ENCODE peak calls at places on chromosome 9, in seven cellular contexts. X, I, N, K, D, P and F are unnamed samples. For H3K36me3, the result is how much of the 10 kb centered on the place peaks cover.

GRCh38 chr9:107180206-107180605 is 102.9 kb upstream of the RAD23B start:
- DNase-seq in K (no peak), I (no peak), X (no peak), N (no peak), P (no peak), D (no peak), F (no peak)

GRCh38 chr9:89542461-89543021 is 44.6 kb upstream of the SEMA4D start:
- DNase-seq in N (no peak), I (no peak), K (no peak), D (no peak), P (no peak), X (no peak), F (no peak)

GRCh38 chr9:106450549-106450948 is 412.4 kb upstream of the ZNF462 start:
- DNase-seq in D (no peak), X (no peak), I (no peak), K (peak), P (no peak), N (no peak), F (no peak)

GRCh38 chr9:24132244-24132643 is 306.2 kb upstream of the ELAVL2 start:
- DNase-seq in P (no peak), X (no peak), I (no peak), K (no peak), N (no peak), D (no peak), F (no peak)

GRCh38 chr9:29564564-29564963 is 1991.3 kb upstream of the C9orf72 start:
- DNase-seq in I (no peak), D (no peak), K (no peak), N (no peak), X (no peak), P (no peak), F (no peak)

GRCh38 chr9:92385474-92385873 is 18.9 kb downstream of the OGN start:
- DNase-seq in I (peak), X (no peak), D (no peak), K (no peak), P (no peak), N (no peak), F (no peak)

GRCh38 chr9:23849379-23849778 is 23.3 kb upstream of the ELAVL2 start:
- DNase-seq in I (no peak), K (no peak), N (no peak), D (no peak), P (no peak), X (no peak), F (no peak)

GRCh38 chr9:32344551-32345182 is 39.8 kb upstream of the ACO1 start:
- DNase-seq in D (peak), X (no peak), K (no peak), I (peak), N (no peak), P (no peak), F (no peak)

GRCh38 chr9:129693741-129694140 is 28.3 kb downstream of the PRRX2 start:
- DNase-seq in D (no peak), P (no peak), K (no peak), X (no peak), I (no peak), N (no peak), F (no peak)

GRCh38 chr9:73995836-73996235 is 501.3 kb upstream of the RORB start:
- DNase-seq in D (no peak), I (no peak), X (no peak), N (no peak), K (no peak), P (no peak), F (no peak)

GRCh38 chr9:73531658-73532057 is 380.0 kb downstream of the ANXA1 start:
- DNase-seq in D (no peak), X (no peak), N (no peak), P (no peak), K (no peak), I (no peak), F (no peak)

GRCh38 chr9:32899181-32899580 is 102.2 kb downstream of the APTX start:
- DNase-seq in D (no peak), X (no peak), I (no peak), P (no peak), K (no peak), N (no peak), F (no peak)

DNA sequence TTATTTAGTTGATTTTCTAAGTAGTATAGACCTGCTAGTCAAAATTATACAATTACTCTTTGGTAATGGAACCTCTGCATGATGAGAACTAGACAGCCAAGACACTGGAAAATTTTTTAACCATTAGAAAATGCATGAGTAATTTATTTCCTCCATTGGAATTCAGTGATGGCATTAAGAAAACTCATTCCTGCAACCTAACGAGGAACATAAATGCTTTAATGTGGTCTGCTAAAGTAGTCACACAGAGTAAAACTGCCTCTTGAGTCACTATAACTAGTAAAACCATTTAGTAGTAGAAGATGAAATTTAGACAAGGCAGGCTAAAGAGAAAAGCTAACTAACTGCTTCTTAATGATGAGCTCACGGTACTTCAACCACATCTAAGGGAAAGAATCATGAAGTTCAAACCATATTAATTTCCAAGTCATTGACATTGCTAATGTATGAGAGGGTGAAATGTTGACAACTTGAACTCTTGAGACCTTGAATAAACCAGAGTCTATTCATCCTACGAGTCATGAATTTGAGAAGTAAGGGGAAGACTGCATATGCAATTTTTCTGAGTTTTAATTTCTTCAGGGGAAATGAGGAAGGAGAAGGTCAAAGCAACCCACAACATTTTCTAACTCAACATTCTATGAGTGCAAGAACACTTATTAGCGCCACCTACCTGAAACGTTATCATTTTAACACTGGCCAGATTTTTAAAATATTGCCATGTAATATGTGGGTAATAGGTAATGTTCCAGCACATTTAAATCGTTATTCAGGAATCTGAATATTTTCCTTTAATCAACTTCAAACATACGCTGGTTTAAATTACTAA is 74.4 kb downstream of the GLIS3 start:
- DNase-seq in P (peak), K (no peak), D (no peak), N (no peak), I (no peak), X (no peak), F (no peak)
- H3K4me3 ChIP-seq in P (no peak), K (no peak), D (no peak), N (no peak), I (no peak), X (no peak), F (no peak)

GRCh38 chr9:37497320-37497719 is 11.6 kb downstream of the POLR1E start:
- DNase-seq in K (no peak), X (no peak), I (no peak), N (no peak), D (no peak), P (no peak), F (no peak)
- H3K36me3 ChIP-seq in K (under half), X (half or more), I (under half), N (under half), D (half or more), P (half or more), F (under half)

GRCh38 chr9:847505-847904 is 6.0 kb downstream of the DMRT1 start:
- DNase-seq in N (no peak), X (no peak), K (no peak), I (no peak), D (no peak), P (no peak), F (no peak)

GRCh38 chr9:842918-843468 is 1.5 kb downstream of the DMRT1 start:
- DNase-seq in N (no peak), X (no peak), D (no peak), P (no peak), K (no peak), I (no peak), F (no peak)

GRCh38 chr9:840343-840742 is 1.2 kb upstream of the DMRT1 start:
- DNase-seq in X (no peak), P (no peak), N (no peak), K (no peak), I (no peak), D (no peak), F (no peak)

GRCh38 chr9:846852-847251 is 5.4 kb downstream of the DMRT1 start:
- DNase-seq in D (no peak), P (peak), N (no peak), K (no peak), X (no peak), I (no peak), F (no peak)

GRCh38 chr9:841371-842209 is at the start of gene DMRT1:
- DNase-seq in D (no peak), P (no peak), K (no peak), N (no peak), I (no peak), X (peak), F (no peak)
- H3K4me3 ChIP-seq in D (peak), P (no peak), K (no peak), N (no peak), I (no peak), X (no peak), F (no peak)

DNA sequence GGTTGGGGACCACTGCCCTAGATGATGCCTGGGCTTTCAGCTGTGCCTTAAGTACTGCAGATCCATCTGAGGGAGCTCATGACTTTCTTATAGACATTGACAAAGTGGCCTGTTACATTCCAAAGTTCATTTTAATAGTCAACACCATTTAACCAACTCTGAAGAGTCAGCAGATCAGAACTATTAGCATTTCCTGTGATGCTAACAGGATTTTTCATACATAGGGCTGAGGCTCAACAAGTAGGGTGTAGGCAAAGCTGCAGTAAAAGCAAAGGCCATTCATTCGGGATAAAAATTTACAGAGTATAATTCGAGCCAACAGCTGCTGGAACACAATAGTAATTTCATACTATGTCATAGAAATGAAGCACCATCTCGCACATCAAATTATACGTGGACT is 105.4 kb downstream of the LPAR1 start:
- DNase-seq in X (no peak), I (peak), P (no peak), K (no peak), N (no peak), D (no peak), F (no peak)
- H3K36me3 ChIP-seq in X (under half), I (under half), P (under half), K (under half), N (under half), D (under half), F (under half)

GRCh38 chr9:5437254-5438216 is at the start of gene PLGRKT:
- DNase-seq in N (peak), X (peak), P (peak), I (peak), D (peak), K (peak), F (peak)

GRCh38 chr9:5435912-5436311 is 1.8 kb downstream of the PLGRKT start:
- DNase-seq in K (no peak), X (no peak), P (no peak), I (peak), N (no peak), D (no peak), F (peak)

GRCh38 chr9:5438301-5439162 is 807 bp upstream of the PLGRKT start:
- DNase-seq in K (peak), I (peak), D (no peak), X (no peak), P (no peak), N (peak), F (no peak)

GRCh38 chr9:5440426-5440825 is 2.7 kb upstream of the PLGRKT start:
- DNase-seq in N (no peak), D (no peak), K (no peak), I (no peak), P (no peak), X (no peak), F (no peak)

GRCh38 chr9:5436441-5436840 is 1.3 kb downstream of the PLGRKT start:
- DNase-seq in P (no peak), X (no peak), D (no peak), I (peak), N (no peak), K (no peak), F (no peak)
- H3K4me3 ChIP-seq in P (peak), X (no peak), D (no peak), I (no peak), N (peak), K (no peak), F (peak)

DNA sequence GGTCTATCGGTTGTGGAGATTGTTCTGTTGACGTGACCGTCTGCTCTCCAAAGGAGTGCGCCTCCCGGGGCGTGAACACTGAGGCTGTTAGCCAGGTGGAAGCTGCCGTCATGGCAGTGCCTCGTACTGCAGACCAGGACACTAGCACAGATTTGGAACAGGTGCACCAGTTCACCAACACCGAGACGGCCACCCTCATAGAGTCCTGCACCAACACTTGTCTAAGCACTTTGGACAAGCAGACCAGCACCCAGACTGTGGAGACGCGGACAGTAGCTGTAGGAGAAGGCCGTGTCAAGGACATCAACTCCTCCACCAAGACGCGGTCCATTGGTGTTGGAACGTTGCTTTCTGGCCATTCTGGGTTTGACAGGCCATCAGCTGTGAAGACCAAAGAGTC is 128.9 kb upstream of the DMRT1 start:
- DNase-seq in K (no peak), P (no peak), N (no peak), D (no peak), I (no peak), X (no peak), F (no peak)
- H3K36me3 ChIP-seq in K (under half), P (under half), N (under half), D (under half), I (under half), X (under half), F (under half)

DNA sequence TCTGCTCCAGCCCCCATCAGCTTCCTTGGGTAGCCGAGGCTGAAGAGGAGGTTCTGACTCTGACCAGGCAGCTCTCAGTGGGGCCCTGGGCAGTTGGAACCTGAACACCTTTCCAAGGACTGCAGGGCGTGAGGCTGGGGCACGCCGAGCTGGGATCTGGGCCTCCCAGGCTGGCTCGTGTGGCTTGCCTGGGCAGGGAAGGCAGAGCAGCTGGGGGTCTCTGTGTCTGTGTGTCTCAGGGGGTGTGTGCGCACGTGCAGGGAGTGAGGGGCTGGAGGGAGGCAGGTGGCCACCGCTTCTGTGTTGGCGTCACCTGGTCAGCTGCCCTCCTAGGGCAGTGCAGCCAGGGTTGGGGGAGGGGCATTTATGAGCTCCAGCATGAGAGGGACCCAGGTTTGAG is 4.3 kb downstream of the ADAMTSL2 start:
- DNase-seq in P (no peak), D (no peak), N (no peak), X (no peak), K (no peak), I (no peak), F (no peak)
- H3K4me3 ChIP-seq in P (no peak), D (no peak), N (no peak), X (no peak), K (no peak), I (no peak), F (no peak)

GRCh38 chr9:97564291-97565175 is 63.1 kb downstream of the TMOD1 start:
- DNase-seq in P (no peak), N (no peak), X (no peak), K (peak), I (peak), D (no peak), F (no peak)

GRCh38 chr9:97567894-97568202 is 65.3 kb downstream of the TSTD2 start:
- DNase-seq in K (no peak), I (no peak), D (no peak), X (no peak), N (no peak), P (no peak), F (no peak)

GRCh38 chr9:97563458-97564135 is 62.1 kb downstream of the TMOD1 start:
- DNase-seq in I (no peak), X (no peak), N (no peak), P (no peak), K (no peak), D (no peak), F (no peak)

GRCh38 chr9:97567182-97567893 is 65.8 kb downstream of the TSTD2 start:
- DNase-seq in D (no peak), I (no peak), K (no peak), P (no peak), X (no peak), N (no peak), F (no peak)

DNA sequence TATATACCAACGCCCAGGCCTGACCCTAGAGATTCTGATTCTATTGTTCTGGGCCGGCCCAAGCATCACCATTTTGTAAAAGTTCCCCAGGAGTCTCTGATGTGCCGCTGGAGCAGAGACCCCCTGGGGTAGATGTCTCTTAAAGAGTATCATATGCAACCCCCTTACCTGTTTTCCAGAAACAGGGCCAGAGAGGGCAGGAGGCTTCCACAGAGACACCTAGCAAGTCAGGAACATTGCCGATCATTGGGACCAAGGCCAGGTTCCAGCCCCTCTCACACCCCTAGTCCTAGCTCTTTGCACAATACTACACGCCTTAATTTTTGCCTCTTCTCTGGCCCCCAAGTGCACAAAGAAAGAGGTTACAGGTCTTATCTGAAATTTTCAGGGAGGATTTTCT is 63.8 kb downstream of the TMOD1 start:
- DNase-seq in P (no peak), D (no peak), K (no peak), I (no peak), X (no peak), N (no peak), F (no peak)
- H3K36me3 ChIP-seq in P (under half), D (under half), K (under half), I (under half), X (under half), N (under half), F (under half)

GRCh38 chr9:93501406-93501805 is 48.0 kb upstream of the FAM120AOS start:
- DNase-seq in D (no peak), P (no peak), I (peak), N (peak), K (no peak), X (no peak), F (no peak)
- H3K4me3 ChIP-seq in D (no peak), P (no peak), I (no peak), N (peak), K (no peak), X (no peak), F (peak)

DNA sequence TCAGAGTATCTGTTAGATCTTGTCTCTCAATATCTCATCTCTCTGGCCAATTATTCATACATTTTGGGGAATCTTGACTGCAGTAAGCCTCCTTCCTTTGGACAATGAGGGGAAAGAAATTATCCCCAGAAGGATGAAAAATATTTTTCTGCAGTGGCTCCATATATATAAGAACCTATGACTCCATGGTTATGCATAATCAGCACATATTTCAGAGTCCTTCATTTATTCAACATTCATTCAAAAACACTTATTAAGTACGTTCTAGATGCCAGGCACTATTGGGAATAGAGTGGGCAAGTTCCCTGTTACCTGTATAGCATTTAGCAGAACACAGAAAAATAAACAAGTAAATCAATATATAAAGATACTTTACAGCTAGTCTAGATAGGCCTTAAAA is 85.6 kb downstream of the SPATA31D1 start:
- DNase-seq in X (no peak), D (no peak), I (no peak), K (no peak), N (no peak), P (no peak), F (no peak)
- H3K36me3 ChIP-seq in X (under half), D (under half), I (under half), K (under half), N (under half), P (under half), F (under half)